ENCODE peak calls at places on chromosome 2, in five cellular contexts. N, D, Q, C and X are unnamed samples.

GRCh38 chr2:130726614-130727180 is 2.2 kb upstream of the GPR148 start:
- DNase-seq in N (no peak), D (no peak), Q (no peak), C (no peak), X (no peak)

GRCh38 chr2:232230557-232230956 is 148.0 kb upstream of the ALPP start:
- DNase-seq in N (no peak), D (no peak), Q (no peak), C (no peak), X (no peak)

GRCh38 chr2:637804-638203 is 39.4 kb downstream of the TMEM18 start:
- DNase-seq in N (no peak), D (no peak), Q (no peak), C (no peak), X (no peak)

GRCh38 chr2:203280428-203281064 is 41.7 kb downstream of the CYP20A1 start:
- DNase-seq in N (no peak), D (no peak), Q (no peak), C (no peak), X (peak)

GRCh38 chr2:234211797-234212196 is 161.3 kb downstream of the SPP2 start:
- DNase-seq in N (no peak), D (no peak), Q (no peak), C (no peak), X (no peak)

GRCh38 chr2:219591091-219591490 is 6.6 kb upstream of the STK11IP start:
- DNase-seq in N (no peak), D (no peak), Q (no peak), C (no peak), X (no peak)

GRCh38 chr2:149410701-149411484 is 80.5 kb downstream of the LYPD6 start:
- DNase-seq in N (no peak), D (no peak), Q (no peak), C (no peak), X (peak)

GRCh38 chr2:29187926-29188325 is 72.7 kb downstream of the CLIP4 start:
- DNase-seq in N (no peak), D (no peak), Q (no peak), C (no peak), X (peak)

GRCh38 chr2:237125967-237126366 is 40.3 kb downstream of the COPS8 start:
- DNase-seq in N (no peak), D (no peak), Q (no peak), C (no peak), X (no peak)

GRCh38 chr2:204628926-204629661 is 83.8 kb downstream of the PARD3B start:
- DNase-seq in N (no peak), D (no peak), Q (no peak), C (no peak), X (no peak)

GRCh38 chr2:216139884-216140283 is 30.7 kb downstream of the XRCC5 start:
- DNase-seq in N (no peak), D (no peak), Q (peak), C (no peak), X (no peak)

GRCh38 chr2:9373047-9373446 is 50.3 kb downstream of the ITGB1BP1 start:
- DNase-seq in N (no peak), D (no peak), Q (peak), C (no peak), X (no peak)

GRCh38 chr2:29105375-29105774 is 9.8 kb upstream of the CLIP4 start:
- DNase-seq in N (no peak), D (no peak), Q (no peak), C (no peak), X (no peak)

GRCh38 chr2:69767034-69767433 is 25.1 kb downstream of the ANXA4 start:
- DNase-seq in N (no peak), D (no peak), Q (no peak), C (no peak), X (peak)

GRCh38 chr2:108980076-108980475 is 8.9 kb downstream of the EDAR start:
- DNase-seq in N (no peak), D (no peak), Q (no peak), C (no peak), X (no peak)

GRCh38 chr2:158487419-158487818 is 30.7 kb downstream of the PKP4 start:
- DNase-seq in N (no peak), D (no peak), Q (no peak), C (no peak), X (peak)

GRCh38 chr2:9336209-9336533 is 87.2 kb downstream of the ITGB1BP1 start:
- DNase-seq in N (no peak), D (no peak), Q (no peak), C (no peak), X (peak)

GRCh38 chr2:41851554-41851953 is 196.3 kb upstream of the PKDCC start:
- DNase-seq in N (no peak), D (no peak), Q (no peak), C (no peak), X (no peak)

GRCh38 chr2:1910021-1910420 is 165.7 kb upstream of the PXDN start:
- DNase-seq in N (no peak), D (no peak), Q (no peak), C (no peak), X (no peak)

DNA sequence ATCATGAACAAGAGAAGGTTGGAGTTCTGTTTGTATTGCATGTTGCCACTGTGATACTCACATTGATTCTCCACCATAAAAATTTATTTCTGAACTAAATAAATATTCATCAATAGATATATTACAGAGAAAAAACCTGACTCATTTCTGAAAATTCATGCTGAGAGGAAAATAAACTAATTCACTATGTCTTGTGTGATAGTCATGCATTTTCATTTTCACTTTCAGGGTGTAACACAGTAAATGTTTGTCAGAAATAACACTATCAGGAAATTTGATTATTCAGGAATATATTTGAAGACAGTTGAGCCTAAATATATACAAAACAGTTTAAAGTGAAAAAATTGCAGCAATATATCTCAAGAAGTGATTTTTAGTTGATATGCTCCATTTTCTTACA is 335.2 kb downstream of the KCNJ3 start:
- DNase-seq in N (no peak), D (no peak), Q (no peak), C (no peak), X (no peak)
- H3K4me3 ChIP-seq in N (no peak), D (no peak), Q (no peak), C (no peak), X (no peak)

GRCh38 chr2:222257645-222258044 is 41.2 kb downstream of the PAX3 start:
- DNase-seq in N (no peak), D (no peak), Q (no peak), C (no peak), X (no peak)
- TF ChIP-seq CTCF in N (no peak), D (no peak), Q (no peak), C (no peak), X (no peak)

GRCh38 chr2:64946737-64947090 is 42.5 kb upstream of the SLC1A4 start:
- DNase-seq in N (no peak), D (no peak), Q (no peak), C (no peak), X (no peak)
- H3K4me3 ChIP-seq in N (no peak), D (no peak), Q (no peak), C (no peak), X (no peak)

DNA sequence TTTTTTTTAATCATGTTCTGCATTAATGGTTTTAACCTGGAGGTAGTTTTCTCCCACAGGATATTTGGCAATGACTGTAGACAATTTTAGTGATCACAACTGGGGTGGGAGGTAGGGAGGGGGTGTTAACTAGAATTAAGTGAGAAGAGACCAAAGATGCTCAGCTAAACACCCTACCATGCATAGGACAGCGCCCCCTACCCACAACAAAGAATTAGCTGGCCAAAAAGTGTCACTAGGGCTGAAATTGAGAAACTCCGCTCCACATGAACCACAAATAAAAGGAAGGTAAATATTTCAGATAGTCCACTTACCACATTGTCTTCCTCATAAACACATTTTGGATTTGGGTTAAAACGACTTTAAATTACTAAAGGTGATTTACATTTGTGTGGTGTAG is 942.6 kb downstream of the SUCLG1 start:
- DNase-seq in N (no peak), D (no peak), Q (no peak), C (no peak), X (no peak)
- TF ChIP-seq CTCF in N (no peak), D (no peak), Q (no peak), C (no peak), X (no peak)

GRCh38 chr2:60746318-60746717 is 9.8 kb upstream of the PAPOLG start:
- DNase-seq in N (no peak), D (no peak), Q (no peak), C (no peak), X (no peak)
- H3K4me3 ChIP-seq in N (no peak), D (no peak), Q (no peak), C (no peak), X (no peak)